ENCODE peak calls at places on chromosomes 2 and 18, in seven cellular contexts. L is kidney, A is AG08395, H is ELF-1, Y is AG09319, K is astrocyte of the hippocampus, W is ELR. R is an unnamed sample.

GRCh38 chr2:223123859-223124610 is 72.0 kb downstream of the KCNE4 start:
- DNase-seq in H (no peak), K (no peak), W (no peak), Y (no peak), L (no peak), A (peak; percentile 69), R (no peak)

GRCh38 chr2:36611316-36611990 is 13.5 kb upstream of the FEZ2 start:
- DNase-seq in K (no peak), A (no peak), W (no peak), H (no peak), Y (no peak), L (no peak), R (no peak)

GRCh38 chr18:57210101-57210661 is 63.3 kb downstream of the BOD1L2 start:
- DNase-seq in K (peak; percentile 89), H (peak; percentile 93), W (peak; percentile 91), Y (peak; percentile 11), A (peak; percentile 89), L (peak; percentile 81), R (peak; percentile 80)

GRCh38 chr18:12599543-12599942 is 58.4 kb downstream of the SPIRE1 start:
- DNase-seq in H (no peak), A (no peak), K (no peak), Y (no peak), W (peak; percentile 20), L (no peak), R (no peak)

GRCh38 chr2:32947076-32947483 is 327 bp downstream of the LTBP1 start:
- DNase-seq in Y (no peak), A (no peak), W (peak; percentile 23), K (no peak), H (no peak), L (peak; percentile 76), R (no peak)

GRCh38 chr2:11128258-11128951 is 26.9 kb upstream of the SLC66A3 start:
- DNase-seq in K (peak; percentile 54), W (peak; percentile 71), Y (no peak), A (peak; percentile 67), L (no peak), H (no peak), R (peak; percentile 46)

GRCh38 chr2:66432801-66433694 is 1.9 kb upstream of the MEIS1 start:
- DNase-seq in Y (peak; percentile 92), A (peak; percentile 93), W (peak; percentile 97), K (peak; percentile 98), L (peak; percentile 95), H (peak; percentile 96), R (peak; percentile 94)

GRCh38 chr2:24768601-24769000 is 24.6 kb downstream of the PTRHD1 start:
- DNase-seq in W (no peak), K (no peak), L (peak; percentile 88), Y (no peak), A (no peak), H (no peak), R (no peak)

GRCh38 chr2:174600349-174600748 is 2.7 kb upstream of the WIPF1 start:
- DNase-seq in Y (no peak), H (no peak), K (no peak), A (no peak), L (no peak), W (no peak), R (no peak)

GRCh38 chr2:236571161-236571560 is 1.5 kb downstream of the ACKR3 start:
- DNase-seq in W (no peak), A (no peak), L (no peak), K (peak; percentile 23), H (no peak), Y (no peak), R (peak; percentile 62)

GRCh38 chr2:26807788-26808460 is 22.1 kb downstream of the CENPA start:
- DNase-seq in K (peak; percentile 57), H (peak; percentile 22), Y (no peak), A (peak; percentile 41), L (no peak), W (no peak), R (no peak)

GRCh38 chr2:239595711-239596110 is 194.9 kb upstream of the HDAC4 start:
- DNase-seq in A (no peak), W (no peak), Y (no peak), K (no peak), H (no peak), L (peak; percentile 48), R (peak; percentile 58)

GRCh38 chr2:12416600-12416999 is 300.1 kb upstream of the TRIB2 start:
- DNase-seq in H (peak; percentile 9), W (peak; percentile 31), A (peak; percentile 33), L (no peak), K (no peak), Y (peak; percentile 52), R (no peak)

GRCh38 chr2:240926516-240927389 is 20.6 kb downstream of the CROCC2 start:
- DNase-seq in Y (no peak), K (no peak), H (peak; percentile 44), L (peak; percentile 75), W (peak; percentile 20), A (peak; percentile 71), R (peak; percentile 83)

GRCh38 chr2:231052494-231053451 is 3.9 kb upstream of the PSMD1 start:
- DNase-seq in H (peak; percentile 92), K (peak; percentile 94), A (peak; percentile 86), W (peak; percentile 90), Y (peak; percentile 37), L (peak; percentile 94), R (peak; percentile 95)

GRCh38 chr2:64972856-64973255 is 16.3 kb upstream of the SLC1A4 start:
- DNase-seq in L (no peak), K (no peak), A (no peak), H (no peak), Y (no peak), W (peak; percentile 62), R (no peak)